ENCODE peak calls at places on chromosomes 12 and 14, in five cellular contexts. O is brain pericyte; K is C1 segment of cervical spinal cord; C is stimulated activated CD8-positive, alpha-beta memory T cell treated with anti-CD3 and anti-CD28 coated beads, Interleukin-2, amount 100 ng/mL, for 48 hours; P is A549. A is an unnamed sample.

GRCh38 chr14:95261616-95262510 is 57.8 kb downstream of the CLMN start:
- DNase-seq in K (no peak), O (no peak), P (no peak), C (no peak), A (no peak)

GRCh38 chr12:59937148-59937547 is 341.3 kb downstream of the SLC16A7 start:
- DNase-seq in K (no peak), O (no peak), P (no peak), C (no peak), A (no peak)

GRCh38 chr12:96780330-96780729 is 126.7 kb upstream of the NEDD1 start:
- DNase-seq in K (no peak), P (no peak), C (no peak), O (no peak), A (no peak)

GRCh38 chr12:33718631-33719030 is 279.0 kb upstream of the SYT10 start:
- DNase-seq in P (no peak), K (no peak), C (no peak), O (no peak), A (no peak)

GRCh38 chr12:57381693-57382220 is 49.1 kb downstream of the R3HDM2 start:
- DNase-seq in P (no peak), K (no peak), O (no peak), C (no peak), A (no peak)

GRCh38 chr12:114673169-114673833 is 10.7 kb downstream of the TBX3 start:
- DNase-seq in P (no peak), C (no peak), O (no peak), K (no peak), A (no peak)

GRCh38 chr12:124311292-124312109 is 16.6 kb downstream of the RFLNA start:
- DNase-seq in C (no peak), P (no peak), K (no peak), O (no peak), A (no peak)

GRCh38 chr14:47207636-47208035 is 467.8 kb downstream of the MDGA2 start:
- DNase-seq in O (no peak), P (peak), K (no peak), C (no peak), A (no peak)

GRCh38 chr14:54420478-54421116 is 20.6 kb downstream of the CNIH1 start:
- DNase-seq in O (no peak), C (no peak), K (no peak), P (peak), A (no peak)

GRCh38 chr12:4416276-4416675 is 29.3 kb downstream of the FGF6 start:
- DNase-seq in C (no peak), P (no peak), K (no peak), O (no peak), A (no peak)

GRCh38 chr12:6769003-6769389 is 2.8 kb downstream of the PTMS start:
- DNase-seq in C (no peak), P (peak), O (no peak), K (no peak), A (no peak)

GRCh38 chr14:91387135-91387849 is 30.3 kb downstream of the CCDC88C start:
- DNase-seq in P (no peak), O (no peak), C (no peak), K (no peak), A (no peak)

A was measured in GM12892.